ENCODE peak calls at places on chromosomes 6 and 20, in ten cellular contexts. One of them, this sample, is unnamed.

GRCh38 chr6:452301-453067 is 60.9 kb downstream of the IRF4 start:
- DNase-seq in HCT116: no peak
- DNase-seq in neural crest cell: no peak
- DNase-seq in bronchial epithelial cell: no peak
- DNase-seq in mesothelial cell of epicardium: no peak
- DNase-seq in neural progenitor cell: no peak
- DNase-seq in foreskin fibroblast: peak; percentile 20
- DNase-seq in fibroblast of mammary gland: peak; percentile 81
- DNase-seq in adrenal gland: no peak
- DNase-seq in pancreas: no peak
- DNase-seq in this sample: no peak

GRCh38 chr6:14638932-14639875 is 521.6 kb downstream of the CD83 start:
- DNase-seq in mesothelial cell of epicardium: no peak
- DNase-seq in foreskin fibroblast: peak; percentile 44
- DNase-seq in HCT116: no peak
- DNase-seq in pancreas: no peak
- DNase-seq in neural crest cell: no peak
- DNase-seq in neural progenitor cell: peak; percentile 87
- DNase-seq in adrenal gland: peak; percentile 28
- DNase-seq in fibroblast of mammary gland: peak; percentile 65
- DNase-seq in bronchial epithelial cell: peak; percentile 57
- DNase-seq in this sample: no peak

GRCh38 chr6:21479140-21479539 is 114.4 kb upstream of the SOX4 start:
- DNase-seq in neural crest cell: no peak
- DNase-seq in bronchial epithelial cell: peak; percentile 5
- DNase-seq in neural progenitor cell: no peak
- DNase-seq in mesothelial cell of epicardium: no peak
- DNase-seq in HCT116: no peak
- DNase-seq in foreskin fibroblast: no peak
- DNase-seq in adrenal gland: peak; percentile 32
- DNase-seq in fibroblast of mammary gland: peak; percentile 51
- DNase-seq in pancreas: no peak
- DNase-seq in this sample: no peak

GRCh38 chr6:141395443-141396008 is 737.2 kb upstream of the GJE1 start:
- DNase-seq in HCT116: no peak
- DNase-seq in fibroblast of mammary gland: no peak
- DNase-seq in foreskin fibroblast: no peak
- DNase-seq in neural progenitor cell: no peak
- DNase-seq in mesothelial cell of epicardium: no peak
- DNase-seq in bronchial epithelial cell: no peak
- DNase-seq in adrenal gland: no peak
- DNase-seq in neural crest cell: no peak
- DNase-seq in pancreas: no peak
- DNase-seq in this sample: no peak

GRCh38 chr6:81552644-81553043 is 199.8 kb downstream of the TENT5A start:
- DNase-seq in foreskin fibroblast: no peak
- DNase-seq in bronchial epithelial cell: no peak
- DNase-seq in HCT116: no peak
- DNase-seq in pancreas: no peak
- DNase-seq in neural crest cell: no peak
- DNase-seq in neural progenitor cell: no peak
- DNase-seq in mesothelial cell of epicardium: no peak
- DNase-seq in adrenal gland: no peak
- DNase-seq in fibroblast of mammary gland: no peak
- DNase-seq in this sample: no peak

GRCh38 chr6:9116026-9116425 is 680.7 kb upstream of the SLC35B3 start:
- DNase-seq in bronchial epithelial cell: peak; percentile 59
- DNase-seq in HCT116: no peak
- DNase-seq in adrenal gland: no peak
- DNase-seq in foreskin fibroblast: peak; percentile 92
- DNase-seq in neural crest cell: no peak
- DNase-seq in fibroblast of mammary gland: peak; percentile 11
- DNase-seq in pancreas: no peak
- DNase-seq in neural progenitor cell: no peak
- DNase-seq in mesothelial cell of epicardium: no peak
- DNase-seq in this sample: no peak

GRCh38 chr6:43171284-43172126 is 436 bp downstream of the SRF start:
- DNase-seq in neural crest cell: peak; percentile 36
- DNase-seq in HCT116: no peak
- DNase-seq in adrenal gland: no peak
- DNase-seq in bronchial epithelial cell: no peak
- DNase-seq in fibroblast of mammary gland: no peak
- DNase-seq in neural progenitor cell: peak; percentile 70
- DNase-seq in mesothelial cell of epicardium: no peak
- DNase-seq in foreskin fibroblast: no peak
- DNase-seq in pancreas: no peak
- DNase-seq in this sample: no peak

GRCh38 chr6:109653264-109653663 is 37.7 kb downstream of the AK9 start:
- DNase-seq in HCT116: no peak
- DNase-seq in adrenal gland: no peak
- DNase-seq in pancreas: no peak
- DNase-seq in foreskin fibroblast: no peak
- DNase-seq in fibroblast of mammary gland: no peak
- DNase-seq in mesothelial cell of epicardium: no peak
- DNase-seq in neural crest cell: no peak
- DNase-seq in neural progenitor cell: no peak
- DNase-seq in bronchial epithelial cell: no peak
- DNase-seq in this sample: no peak

GRCh38 chr6:168848797-168849196 is 404.8 kb downstream of the THBS2 start:
- DNase-seq in fibroblast of mammary gland: no peak
- DNase-seq in foreskin fibroblast: no peak
- DNase-seq in neural progenitor cell: no peak
- DNase-seq in HCT116: no peak
- DNase-seq in pancreas: no peak
- DNase-seq in neural crest cell: no peak
- DNase-seq in mesothelial cell of epicardium: no peak
- DNase-seq in adrenal gland: no peak
- DNase-seq in bronchial epithelial cell: no peak
- DNase-seq in this sample: no peak

GRCh38 chr20:63082308-63082938 is 75.7 kb upstream of the BHLHE23 start:
- DNase-seq in HCT116: no peak
- DNase-seq in fibroblast of mammary gland: peak; percentile 16
- DNase-seq in neural crest cell: peak; percentile 80
- DNase-seq in bronchial epithelial cell: no peak
- DNase-seq in adrenal gland: peak; percentile 58
- DNase-seq in mesothelial cell of epicardium: peak; percentile 81
- DNase-seq in foreskin fibroblast: no peak
- DNase-seq in pancreas: peak; percentile 71
- DNase-seq in neural progenitor cell: peak; percentile 90
- DNase-seq in this sample: no peak

GRCh38 chr6:17233531-17233930 is 47.6 kb upstream of the RBM24 start:
- DNase-seq in foreskin fibroblast: peak; percentile 29
- DNase-seq in bronchial epithelial cell: peak; percentile 99
- DNase-seq in neural progenitor cell: no peak
- DNase-seq in fibroblast of mammary gland: peak; percentile 57
- DNase-seq in mesothelial cell of epicardium: no peak
- DNase-seq in adrenal gland: no peak
- DNase-seq in neural crest cell: no peak
- DNase-seq in pancreas: no peak
- DNase-seq in HCT116: no peak
- DNase-seq in this sample: no peak

GRCh38 chr6:149128489-149129145 is 188.9 kb upstream of the TAB2 start:
- DNase-seq in adrenal gland: no peak
- DNase-seq in fibroblast of mammary gland: no peak
- DNase-seq in pancreas: no peak
- DNase-seq in neural crest cell: no peak
- DNase-seq in mesothelial cell of epicardium: no peak
- DNase-seq in foreskin fibroblast: no peak
- DNase-seq in neural progenitor cell: no peak
- DNase-seq in HCT116: no peak
- DNase-seq in bronchial epithelial cell: no peak
- DNase-seq in this sample: no peak

GRCh38 chr20:36062799-36063198 is 91.7 kb upstream of the EPB41L1 start:
- DNase-seq in adrenal gland: no peak
- DNase-seq in mesothelial cell of epicardium: no peak
- DNase-seq in neural crest cell: no peak
- DNase-seq in foreskin fibroblast: peak; percentile 56
- DNase-seq in neural progenitor cell: no peak
- DNase-seq in fibroblast of mammary gland: peak; percentile 50
- DNase-seq in bronchial epithelial cell: no peak
- DNase-seq in pancreas: no peak
- DNase-seq in HCT116: no peak
- DNase-seq in this sample: no peak

GRCh38 chr20:1802385-1803215 is 92.6 kb upstream of the SIRPA start:
- DNase-seq in neural crest cell: peak; percentile 64
- DNase-seq in adrenal gland: peak; percentile 73
- DNase-seq in fibroblast of mammary gland: peak; percentile 66
- DNase-seq in mesothelial cell of epicardium: peak; percentile 71
- DNase-seq in foreskin fibroblast: peak; percentile 51
- DNase-seq in HCT116: no peak
- DNase-seq in pancreas: peak; percentile 67
- DNase-seq in neural progenitor cell: peak; percentile 90
- DNase-seq in bronchial epithelial cell: peak; percentile 54
- DNase-seq in this sample: no peak

GRCh38 chr20:48463096-48463710 is 364.6 kb downstream of the PREX1 start:
- DNase-seq in pancreas: no peak
- DNase-seq in neural crest cell: no peak
- DNase-seq in bronchial epithelial cell: no peak
- DNase-seq in foreskin fibroblast: no peak
- DNase-seq in neural progenitor cell: no peak
- DNase-seq in mesothelial cell of epicardium: no peak
- DNase-seq in adrenal gland: no peak
- DNase-seq in fibroblast of mammary gland: no peak
- DNase-seq in HCT116: no peak
- DNase-seq in this sample: no peak

GRCh38 chr6:157034433-157035230 is 257.5 kb downstream of the ARID1B start:
- DNase-seq in mesothelial cell of epicardium: no peak
- DNase-seq in HCT116: peak; percentile 36
- DNase-seq in foreskin fibroblast: no peak
- DNase-seq in fibroblast of mammary gland: peak; percentile 76
- DNase-seq in neural crest cell: no peak
- DNase-seq in bronchial epithelial cell: peak; percentile 72
- DNase-seq in adrenal gland: no peak
- DNase-seq in neural progenitor cell: peak; percentile 50
- DNase-seq in pancreas: no peak
- DNase-seq in this sample: no peak

GRCh38 chr20:63130654-63131577 is 85.0 kb downstream of the YTHDF1 start:
- DNase-seq in neural progenitor cell: no peak
- DNase-seq in foreskin fibroblast: no peak
- DNase-seq in adrenal gland: no peak
- DNase-seq in bronchial epithelial cell: no peak
- DNase-seq in mesothelial cell of epicardium: peak; percentile 34
- DNase-seq in pancreas: peak; percentile 39
- DNase-seq in neural crest cell: no peak
- DNase-seq in HCT116: no peak
- DNase-seq in fibroblast of mammary gland: no peak
- DNase-seq in this sample: no peak

DNA sequence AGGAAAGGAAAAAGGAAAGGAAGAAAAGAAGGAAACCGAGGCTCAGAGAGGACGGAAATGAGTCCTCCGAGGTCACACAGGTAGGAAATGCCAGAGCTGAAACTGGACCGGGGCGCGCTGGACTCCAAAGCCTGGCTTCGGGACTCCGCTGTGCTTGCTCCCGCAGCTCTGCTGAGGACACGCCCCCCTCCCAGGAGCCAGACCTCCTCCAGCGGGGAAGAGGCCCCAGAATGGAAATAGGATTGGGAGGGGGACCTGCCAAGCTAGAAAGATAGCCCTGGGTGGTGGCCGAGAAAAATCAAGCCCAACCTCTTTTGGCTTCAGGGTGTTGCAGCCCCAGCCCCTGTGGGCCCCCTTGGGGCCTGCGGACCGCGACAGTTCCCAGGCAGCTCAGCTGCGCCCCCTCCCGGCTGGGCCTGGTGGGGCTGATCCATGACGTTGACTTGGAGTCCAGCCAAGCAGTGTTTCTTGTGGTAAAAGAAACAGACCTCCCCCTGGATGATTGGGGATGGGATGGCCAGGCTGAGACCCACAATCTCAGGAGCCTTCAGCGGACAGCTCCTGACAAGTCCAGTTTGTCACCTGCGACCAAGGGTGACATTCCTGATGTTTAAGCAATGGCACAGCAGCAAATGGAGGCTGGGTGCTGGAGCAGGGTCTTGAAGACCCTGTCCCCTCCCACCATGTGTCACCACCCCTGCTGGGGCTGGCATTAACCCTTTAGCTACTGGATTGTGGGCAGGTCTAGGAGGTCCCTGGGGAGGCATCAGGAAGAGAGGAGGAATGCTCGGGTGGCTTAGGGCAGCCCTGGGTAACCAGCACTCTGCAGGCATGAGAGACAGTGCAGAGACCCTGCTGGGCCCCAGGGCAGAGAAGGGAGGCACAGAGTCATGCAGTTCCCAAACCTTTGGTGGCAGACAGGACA is 55.4 kb downstream of the RIPOR3 start:
- DNase-seq in neural crest cell: peak; percentile 70
- DNase-seq in bronchial epithelial cell: peak; percentile 31
- DNase-seq in fibroblast of mammary gland: peak; percentile 55
- DNase-seq in neural progenitor cell: peak; percentile 75
- DNase-seq in HCT116: peak; percentile 67
- DNase-seq in foreskin fibroblast: no peak
- DNase-seq in adrenal gland: peak; percentile 83
- DNase-seq in mesothelial cell of epicardium: peak; percentile 89
- DNase-seq in pancreas: peak; percentile 92
- DNase-seq in this sample: no peak
- TF ChIP-seq CTCF in neural crest cell: peak; percentile 88
- TF ChIP-seq CTCF in bronchial epithelial cell: peak; percentile 99
- TF ChIP-seq CTCF in fibroblast of mammary gland: peak; percentile 89
- TF ChIP-seq CTCF in neural progenitor cell: peak; percentile 89
- TF ChIP-seq CTCF in HCT116: peak; percentile 75
- TF ChIP-seq CTCF in foreskin fibroblast: peak; percentile 89
- TF ChIP-seq CTCF in adrenal gland: peak; percentile 87
- TF ChIP-seq CTCF in mesothelial cell of epicardium: peak; percentile 90
- TF ChIP-seq CTCF in pancreas: peak; percentile 91
- TF ChIP-seq CTCF in this sample: peak; percentile 72

GRCh38 chr6:139134817-139135577 is at the start of gene HECA:
- DNase-seq in foreskin fibroblast: peak; percentile 97
- DNase-seq in adrenal gland: peak; percentile 98
- DNase-seq in neural crest cell: peak; percentile 96
- DNase-seq in fibroblast of mammary gland: peak; percentile 93
- DNase-seq in mesothelial cell of epicardium: peak; percentile 98
- DNase-seq in neural progenitor cell: peak; percentile 96
- DNase-seq in pancreas: peak; percentile 99
- DNase-seq in bronchial epithelial cell: peak; percentile 79
- DNase-seq in HCT116: peak; percentile 88
- DNase-seq in this sample: peak; percentile 59
- TF ChIP-seq CTCF in foreskin fibroblast: no peak
- TF ChIP-seq CTCF in adrenal gland: peak; percentile 13
- TF ChIP-seq CTCF in neural crest cell: no peak
- TF ChIP-seq CTCF in fibroblast of mammary gland: no peak
- TF ChIP-seq CTCF in mesothelial cell of epicardium: no peak
- TF ChIP-seq CTCF in neural progenitor cell: no peak
- TF ChIP-seq CTCF in pancreas: no peak
- TF ChIP-seq CTCF in bronchial epithelial cell: no peak
- TF ChIP-seq CTCF in HCT116: no peak
- TF ChIP-seq CTCF in this sample: no peak

GRCh38 chr20:38152175-38153010 is 12.7 kb downstream of the TGM2 start:
- DNase-seq in HCT116: no peak
- DNase-seq in foreskin fibroblast: no peak
- DNase-seq in adrenal gland: peak; percentile 93
- DNase-seq in neural progenitor cell: no peak
- DNase-seq in pancreas: peak; percentile 87
- DNase-seq in fibroblast of mammary gland: peak; percentile 39
- DNase-seq in neural crest cell: no peak
- DNase-seq in bronchial epithelial cell: peak; percentile 41
- DNase-seq in mesothelial cell of epicardium: no peak
- DNase-seq in this sample: no peak
- TF ChIP-seq CTCF in HCT116: no peak
- TF ChIP-seq CTCF in foreskin fibroblast: no peak
- TF ChIP-seq CTCF in adrenal gland: no peak
- TF ChIP-seq CTCF in neural progenitor cell: no peak
- TF ChIP-seq CTCF in pancreas: no peak
- TF ChIP-seq CTCF in fibroblast of mammary gland: no peak
- TF ChIP-seq CTCF in neural crest cell: no peak
- TF ChIP-seq CTCF in bronchial epithelial cell: no peak
- TF ChIP-seq CTCF in mesothelial cell of epicardium: no peak
- TF ChIP-seq CTCF in this sample: no peak

GRCh38 chr6:78157606-78158005 is 504.8 kb downstream of the MEI4 start:
- DNase-seq in adrenal gland: no peak
- DNase-seq in neural progenitor cell: no peak
- DNase-seq in foreskin fibroblast: no peak
- DNase-seq in neural crest cell: no peak
- DNase-seq in bronchial epithelial cell: no peak
- DNase-seq in mesothelial cell of epicardium: no peak
- DNase-seq in fibroblast of mammary gland: no peak
- DNase-seq in pancreas: no peak
- DNase-seq in HCT116: no peak
- DNase-seq in this sample: no peak
- TF ChIP-seq CTCF in adrenal gland: no peak
- TF ChIP-seq CTCF in neural progenitor cell: peak; percentile 10
- TF ChIP-seq CTCF in foreskin fibroblast: no peak
- TF ChIP-seq CTCF in neural crest cell: no peak
- TF ChIP-seq CTCF in bronchial epithelial cell: no peak
- TF ChIP-seq CTCF in mesothelial cell of epicardium: no peak
- TF ChIP-seq CTCF in fibroblast of mammary gland: no peak
- TF ChIP-seq CTCF in pancreas: no peak
- TF ChIP-seq CTCF in HCT116: no peak
- TF ChIP-seq CTCF in this sample: no peak